ENCODE peak calls at places on chromosome 22, in six cellular contexts. E is transverse colon; C is amygdala; U is fibroblast of pulmonary artery; M is RCC 7860; H is activated naive CD8-positive, alpha-beta T cell treated with anti-CD3 and anti-CD28 coated beads, Interleukin-2, amount 50 U/mL, for 24 hours. B is an unnamed sample.

GRCh38 chr22:46633334-46633890 is 13.2 kb downstream of the GRAMD4 start:
- DNase-seq in E (no peak), H (no peak), U (no peak), M (no peak), C (no peak), B (no peak)

GRCh38 chr22:45216133-45217003 is 24.3 kb downstream of the KIAA0930 start:
- DNase-seq in E (no peak), U (peak), C (no peak), H (no peak), M (no peak), B (no peak)

GRCh38 chr22:35834080-35834479 is 116.4 kb downstream of the APOL5 start:
- DNase-seq in H (no peak), M (no peak), E (no peak), U (no peak), C (no peak), B (peak)

GRCh38 chr22:39522567-39523300 is 2.4 kb downstream of the ATF4 start:
- DNase-seq in U (peak), M (peak), C (peak), E (peak), H (no peak), B (peak)

GRCh38 chr22:22609271-22609670 is 35.1 kb upstream of the GGTLC2 start:
- DNase-seq in C (no peak), M (no peak), E (no peak), H (no peak), U (no peak), B (no peak)

GRCh38 chr22:27238935-27239510 is 562.5 kb downstream of the MN1 start:
- DNase-seq in C (no peak), E (no peak), M (peak), U (peak), H (no peak), B (peak)

GRCh38 chr22:39214383-39215069 is 30.3 kb downstream of the PDGFB start:
- DNase-seq in M (peak), H (no peak), E (no peak), U (no peak), C (no peak), B (no peak)

GRCh38 chr22:32448980-32449379 is 15.3 kb downstream of the BPIFC start:
- DNase-seq in M (no peak), H (no peak), C (no peak), E (no peak), U (no peak), B (no peak)

GRCh38 chr22:23398701-23399366 is 181.3 kb downstream of the IGLL1 start:
- DNase-seq in U (no peak), C (no peak), H (no peak), M (no peak), E (no peak), B (no peak)

B was measured in KBM-7.